ENCODE peak calls at places on chromosomes 6 and 20, in four cellular contexts. Z is K562, E is GM12878, W is H1. R is an unnamed sample.

GRCh38 chr6:133945158-133945557 is 7.9 kb upstream of the TBPL1 start:
- DNase-seq in W (no peak), E (no peak), Z (no peak), R (no peak)

GRCh38 chr6:100482698-100483097 is 18.0 kb upstream of the SIM1 start:
- DNase-seq in W (no peak), E (no peak), Z (no peak), R (no peak)

GRCh38 chr6:677919-678318 is 15.0 kb downstream of the EXOC2 start:
- DNase-seq in Z (no peak), E (no peak), W (no peak), R (no peak)

GRCh38 chr6:31350551-31350950 is 6.4 kb downstream of the HLA-B start:
- DNase-seq in W (no peak), Z (no peak), E (no peak), R (no peak)

GRCh38 chr6:162798546-162798945 is 70.8 kb downstream of the PACRG start:
- DNase-seq in E (no peak), W (no peak), Z (no peak), R (no peak)

GRCh38 chr20:9286501-9286900 is 217.6 kb downstream of the PLCB4 start:
- DNase-seq in E (no peak), Z (no peak), W (no peak), R (no peak)

GRCh38 chr6:113901482-113901881 is 44.3 kb downstream of the MARCKS start:
- DNase-seq in Z (no peak), W (no peak), E (no peak), R (no peak)

GRCh38 chr6:140438346-140438735 is 1063.9 kb upstream of the CITED2 start:
- DNase-seq in W (no peak), E (no peak), Z (no peak), R (no peak)

GRCh38 chr20:19809487-19809886 is 51.4 kb downstream of the RIN2 start:
- DNase-seq in Z (no peak), E (no peak), W (no peak), R (no peak)

GRCh38 chr20:57162253-57162652 is 104.2 kb downstream of the BMP7 start:
- DNase-seq in Z (no peak), W (no peak), E (no peak), R (no peak)

GRCh38 chr20:42406826-42407225 is 782.9 kb downstream of the PTPRT start:
- DNase-seq in W (no peak), E (no peak), Z (no peak), R (no peak)

GRCh38 chr6:30194797-30195690 is 18.2 kb downstream of the TRIM26 start:
- DNase-seq in Z (no peak), E (no peak), W (no peak), R (no peak)
- TF ChIP-seq NRF1 in Z (no peak), E (no peak), W (no peak), R (no peak)

GRCh38 chr20:11686900-11687543 is 230.7 kb upstream of the BTBD3 start:
- DNase-seq in W (peak), E (no peak), Z (no peak), R (no peak)
- TF ChIP-seq NRF1 in W (no peak), E (no peak), Z (no peak), R (no peak)

GRCh38 chr6:36386495-36387439 is 702 bp downstream of the ETV7 start:
- DNase-seq in E (no peak), Z (peak), W (peak), R (peak)
- TF ChIP-seq NRF1 in E (no peak), Z (no peak), W (no peak), R (no peak)

GRCh38 chr20:53611449-53611894 is 17.8 kb upstream of the ZNF217 start:
- DNase-seq in W (peak), Z (no peak), E (peak), R (peak)
- TF ChIP-seq NRF1 in W (no peak), Z (no peak), E (no peak), R (no peak)

DNA sequence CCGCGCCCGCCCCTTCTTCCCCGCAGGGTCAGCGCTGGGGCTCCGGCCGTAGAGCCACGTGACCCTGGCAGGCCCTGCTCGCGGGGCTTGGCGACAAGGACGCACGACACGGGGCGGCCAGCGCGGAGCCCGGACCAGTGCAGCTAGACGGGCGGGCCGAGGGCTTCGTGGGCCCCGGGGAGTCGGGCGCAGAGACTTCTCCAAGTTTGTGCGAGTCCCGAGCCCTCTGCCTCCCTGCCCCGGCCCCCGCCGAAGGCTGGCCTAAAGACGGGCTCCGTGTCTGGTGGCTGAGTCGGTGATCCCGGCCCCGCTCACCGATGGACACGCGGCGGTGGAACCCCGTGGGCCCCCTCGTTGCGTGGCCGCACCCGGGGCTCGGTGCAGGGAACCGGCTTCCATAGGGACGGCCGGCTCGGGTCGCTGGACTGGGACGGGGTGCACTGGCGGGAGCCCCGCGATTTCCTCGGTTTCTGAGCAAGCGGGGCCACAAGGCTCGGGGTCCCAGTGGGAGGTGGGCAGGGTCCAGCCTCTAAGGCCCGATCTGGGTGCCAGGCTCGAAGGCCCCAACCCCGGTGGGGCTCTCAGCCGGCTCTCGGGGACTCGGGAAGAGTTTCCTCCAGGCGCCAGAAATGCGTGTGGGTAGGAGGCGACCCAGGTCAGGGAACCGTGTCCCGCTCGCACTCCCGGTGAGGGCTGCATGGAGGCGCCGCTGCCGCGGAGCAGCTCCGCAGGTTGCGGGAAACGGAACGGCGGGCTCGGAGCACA is 461 bp upstream of the GATA5 start:
- DNase-seq in W (peak), E (no peak), Z (peak), R (peak)
- TF ChIP-seq NRF1 in W (no peak), E (no peak), Z (no peak), R (no peak)

GRCh38 chr6:131920656-131921055 is 30.5 kb downstream of the CCN2 start:
- DNase-seq in Z (no peak), E (no peak), W (no peak), R (no peak)

GRCh38 chr6:131929227-131929626 is 21.9 kb downstream of the CCN2 start:
- DNase-seq in W (no peak), E (no peak), Z (no peak), R (no peak)

GRCh38 chr6:131923356-131923755 is 27.8 kb downstream of the CCN2 start:
- DNase-seq in E (no peak), Z (peak), W (peak), R (peak)

GRCh38 chr6:131924881-131925474 is 26.2 kb downstream of the CCN2 start:
- DNase-seq in Z (no peak), E (no peak), W (no peak), R (no peak)
- TF ChIP-seq NRF1 in Z (no peak), E (no peak), W (no peak), R (no peak)

DNA sequence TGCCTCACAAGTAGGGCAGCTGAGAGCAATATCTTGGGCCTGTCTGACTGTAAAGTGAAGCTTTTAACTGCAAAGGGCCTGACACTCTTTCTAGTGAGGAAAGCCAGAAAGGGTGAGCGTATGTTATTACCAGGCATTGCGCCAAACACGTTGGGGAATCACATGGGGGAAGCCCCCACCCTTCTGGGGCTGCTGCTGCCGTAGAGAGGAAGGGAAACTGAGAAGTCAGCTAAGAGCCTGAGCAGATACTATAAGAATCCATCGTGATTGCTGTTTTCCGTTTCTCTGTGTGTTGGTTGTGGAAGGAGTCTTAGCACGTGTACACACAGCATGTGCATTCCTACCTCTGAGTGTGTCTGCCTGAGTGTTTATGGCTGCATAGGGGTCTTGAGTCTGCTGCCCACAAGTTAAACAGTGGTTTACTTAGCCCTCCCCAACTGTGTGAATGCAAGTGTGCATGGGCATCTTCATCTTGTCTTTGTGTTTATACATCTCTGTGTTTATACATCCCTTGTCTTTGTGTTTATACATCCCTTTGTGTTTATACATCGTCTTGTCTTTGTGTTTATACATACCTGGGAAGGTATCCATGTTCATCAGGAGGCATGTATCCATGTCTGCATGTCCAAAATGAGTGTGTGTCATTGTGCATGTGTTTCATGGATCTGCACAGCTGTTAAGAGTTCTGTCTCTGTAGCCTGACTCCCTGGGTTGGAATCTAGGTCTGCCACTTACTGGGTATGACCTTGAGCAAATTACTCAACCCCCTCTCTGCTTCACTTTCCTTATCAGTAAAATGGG is 50.3 kb upstream of the SIRPA start:
- DNase-seq in W (no peak), Z (no peak), E (peak), R (peak)
- TF ChIP-seq NRF1 in W (no peak), Z (no peak), E (no peak), R (no peak)

GRCh38 chr6:98842489-98843180 is 8.3 kb downstream of the POU3F2 start:
- DNase-seq in W (peak), Z (no peak), E (no peak), R (no peak)
- TF ChIP-seq NRF1 in W (no peak), Z (no peak), E (no peak), R (no peak)

GRCh38 chr6:139240161-139241010 is 51.4 kb downstream of the TXLNB start:
- DNase-seq in W (no peak), Z (no peak), E (no peak), R (no peak)
- TF ChIP-seq NRF1 in W (no peak), Z (no peak), E (no peak), R (no peak)

GRCh38 chr20:32465092-32465900 is 107.2 kb downstream of the ASXL1 start:
- DNase-seq in Z (no peak), E (no peak), W (no peak), R (no peak)
- TF ChIP-seq NRF1 in Z (no peak), E (no peak), W (no peak), R (no peak)

R was measured in SK-N-SH.